ENCODE peak calls at places on chromosomes 12 and 14, in ten cellular contexts. E is H1, Y is GM12892, K is transverse colon, J is spleen, Q is sigmoid colon, S is endothelial cell of umbilical vein, F is prostate gland, L is GM12878, Z is HepG2. W is an unnamed sample.
A peak's percentile ranks its signal among the peaks of the same experiment; 100 is the strongest.

GRCh38 chr14:98728024-98728423 is 544.0 kb downstream of the BCL11B start:
- DNase-seq in E (no peak), Y (no peak), K (no peak), J (no peak), Q (no peak), S (no peak), F (no peak), L (no peak), Z (no peak), W (peak; percentile 20)

GRCh38 chr12:117582135-117582784 is 220.8 kb upstream of the NOS1 start:
- DNase-seq in E (no peak), Y (no peak), K (no peak), J (no peak), Q (no peak), S (no peak), F (peak; percentile 21), L (no peak), Z (no peak), W (no peak)

GRCh38 chr14:102778616-102779351 is 1.5 kb downstream of the TRAF3 start:
- DNase-seq in E (no peak), Y (no peak), K (no peak), J (no peak), Q (no peak), S (peak; percentile 56), F (no peak), L (no peak), Z (no peak), W (no peak)

GRCh38 chr12:56071648-56072047 is 8.3 kb upstream of the ERBB3 start:
- DNase-seq in E (no peak), Y (no peak), K (no peak), J (no peak), Q (peak; percentile 15), S (no peak), F (no peak), L (no peak), Z (peak; percentile 56), W (no peak)

GRCh38 chr14:104187121-104187889 is 48.9 kb downstream of the KIF26A start:
- DNase-seq in E (no peak), Y (peak; percentile 26), K (no peak), J (no peak), Q (no peak), S (no peak), F (no peak), L (no peak), Z (no peak), W (no peak)

GRCh38 chr12:45409966-45410365 is 194.1 kb downstream of the ANO6 start:
- DNase-seq in E (no peak), Y (no peak), K (no peak), J (no peak), Q (no peak), S (no peak), F (no peak), L (no peak), Z (no peak), W (no peak)

GRCh38 chr12:13465641-13466040 is 269.1 kb downstream of the EMP1 start:
- DNase-seq in E (no peak), Y (no peak), K (no peak), J (no peak), Q (no peak), S (no peak), F (no peak), L (no peak), Z (no peak), W (no peak)

GRCh38 chr12:64672925-64673409 is 62.7 kb downstream of the RASSF3 start:
- DNase-seq in E (no peak), Y (no peak), K (peak; percentile 93), J (no peak), Q (peak; percentile 73), S (peak; percentile 87), F (no peak), L (no peak), Z (peak; percentile 76), W (no peak)

GRCh38 chr14:61569783-61570182 is 125.5 kb upstream of the HIF1A start:
- DNase-seq in E (no peak), Y (no peak), K (no peak), J (peak; percentile 86), Q (peak; percentile 76), S (peak; percentile 63), F (no peak), L (no peak), Z (peak; percentile 60), W (peak; percentile 87)
- TF ChIP-seq POLR2AphosphoS5 in E (no peak), Y (no peak), K (no peak), J (peak; percentile 92), Q (peak; percentile 28), S (no peak), F (no peak), L (no peak), Z (no peak), W (peak; percentile 16)

GRCh38 chr12:41185946-41186345 is 2.2 kb upstream of the PDZRN4 start:
- DNase-seq in E (no peak), Y (no peak), K (no peak), J (no peak), Q (no peak), S (no peak), F (no peak), L (no peak), Z (no peak), W (no peak)

GRCh38 chr12:41189395-41190251 is 1.5 kb downstream of the PDZRN4 start:
- DNase-seq in E (no peak), Y (no peak), K (peak; percentile 16), J (no peak), Q (peak; percentile 89), S (peak; percentile 24), F (no peak), L (no peak), Z (no peak), W (no peak)

GRCh38 chr12:41188058-41188840 is at the start of gene PDZRN4:
- DNase-seq in E (no peak), Y (no peak), K (peak; percentile 8), J (peak; percentile 62), Q (peak; percentile 79), S (peak; percentile 12), F (no peak), L (no peak), Z (no peak), W (no peak)

GRCh38 chr12:41188841-41189394 is 798 bp downstream of the PDZRN4 start:
- DNase-seq in E (no peak), Y (no peak), K (no peak), J (peak; percentile 58), Q (no peak), S (no peak), F (no peak), L (no peak), Z (no peak), W (no peak)

DNA sequence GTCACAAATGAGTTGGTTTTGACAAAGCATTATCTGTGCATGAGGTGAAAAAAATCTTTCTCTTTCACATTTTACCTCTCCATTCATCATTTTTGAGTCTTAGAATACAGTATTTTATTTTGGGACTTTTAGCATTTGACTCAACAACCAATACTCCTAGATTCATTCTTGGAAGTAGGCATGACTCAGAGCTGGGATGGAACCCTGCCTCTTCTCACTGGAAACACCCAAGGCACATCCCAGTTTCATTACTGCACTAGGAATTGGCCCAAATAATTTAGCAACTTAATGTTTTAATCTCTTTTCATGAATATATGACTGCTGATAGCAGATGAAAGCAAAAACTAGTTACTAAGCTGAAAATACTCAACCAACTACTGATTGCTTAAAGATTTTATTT is 3.3 kb upstream of the PDZRN4 start:
- DNase-seq in E (no peak), Y (no peak), K (no peak), J (no peak), Q (no peak), S (no peak), F (no peak), L (no peak), Z (no peak), W (no peak)
- TF ChIP-seq POLR2A in E (no peak), Y (no peak), K (no peak), J (no peak), Q (no peak), S (no peak), F (no peak), L (no peak), Z (no peak), W (no peak)

GRCh38 chr12:3589745-3590144 is 98.7 kb downstream of the PRMT8 start:
- DNase-seq in E (no peak), Y (no peak), K (no peak), J (no peak), Q (peak; percentile 15), S (no peak), F (no peak), L (no peak), Z (no peak), W (no peak)

GRCh38 chr12:3592856-3593625 is 102.0 kb downstream of the PRMT8 start:
- DNase-seq in E (no peak), Y (no peak), K (no peak), J (peak; percentile 51), Q (peak; percentile 29), S (no peak), F (no peak), L (no peak), Z (no peak), W (no peak)

GRCh38 chr12:3583656-3584334 is 92.8 kb downstream of the PRMT8 start:
- DNase-seq in E (no peak), Y (no peak), K (no peak), J (no peak), Q (no peak), S (no peak), F (no peak), L (no peak), Z (no peak), W (no peak)

DNA sequence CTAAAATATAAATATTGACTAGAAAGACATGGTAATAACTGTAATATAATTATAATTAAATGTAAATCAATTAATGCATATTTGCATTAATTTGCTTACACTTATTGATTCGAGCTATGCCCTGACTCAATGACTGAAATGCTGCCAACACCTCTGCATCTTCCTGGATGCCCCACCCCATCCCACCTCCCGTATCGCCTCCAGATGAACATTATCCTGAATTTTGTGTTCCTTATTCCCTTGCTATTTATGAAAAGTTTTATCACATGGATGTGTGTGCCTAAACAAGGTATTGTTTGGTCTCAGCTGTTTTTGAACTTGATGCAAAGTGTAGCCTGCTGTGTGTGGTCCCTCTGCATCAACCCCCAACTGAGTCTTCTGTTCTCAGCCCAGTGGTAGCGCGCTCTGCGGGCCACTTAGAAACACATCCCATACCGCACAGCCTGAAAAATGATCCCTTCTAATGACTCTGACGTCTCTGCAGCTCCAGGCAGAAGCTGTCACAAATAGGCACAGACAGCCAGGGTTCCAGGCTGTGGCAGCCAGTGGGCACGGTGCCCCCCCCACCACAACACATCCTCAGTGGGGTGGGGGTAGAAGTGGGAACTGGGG is 96.5 kb downstream of the PRMT8 start:
- DNase-seq in E (no peak), Y (no peak), K (no peak), J (no peak), Q (peak; percentile 40), S (no peak), F (no peak), L (no peak), Z (no peak), W (no peak)
- TF ChIP-seq POLR2AphosphoS5 in E (no peak), Y (no peak), K (no peak), J (no peak), Q (no peak), S (no peak), F (no peak), L (no peak), Z (no peak), W (no peak)

DNA sequence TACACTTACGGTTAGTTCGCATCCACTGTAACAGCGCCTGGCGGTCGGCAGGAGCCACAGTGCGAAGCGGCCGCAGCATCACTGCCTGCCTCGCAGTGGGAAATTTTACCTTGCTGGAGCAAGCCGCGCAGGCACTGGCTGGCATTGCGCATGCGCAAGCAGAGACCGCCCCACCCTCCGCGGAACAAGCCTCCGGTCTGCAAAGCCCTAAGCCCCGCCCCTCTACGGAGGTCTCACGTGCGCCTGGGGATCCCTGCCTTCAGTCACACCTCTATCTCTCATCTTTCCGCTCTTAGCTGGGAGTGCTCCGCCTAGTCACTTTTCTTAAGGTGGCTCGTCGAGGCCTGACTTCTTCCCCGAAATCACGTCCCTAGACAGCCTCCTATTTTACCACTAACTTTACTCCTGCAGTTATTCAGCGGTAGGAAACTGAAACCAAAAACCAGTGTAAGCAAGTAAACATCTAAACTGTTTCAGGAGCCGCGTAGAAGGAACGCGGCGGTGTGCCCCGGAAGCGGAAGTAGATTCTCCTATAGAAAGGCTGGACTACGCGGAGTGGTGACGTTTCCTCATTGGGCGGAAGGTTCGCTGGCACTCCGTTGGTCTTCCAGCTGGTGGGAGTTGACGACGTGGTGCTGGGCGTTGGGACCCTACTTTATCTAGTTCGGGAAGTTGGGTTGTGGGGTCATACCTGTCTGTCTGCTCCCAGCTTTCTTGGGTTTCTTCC is at the start of gene SRP54:
- DNase-seq in E (peak; percentile 98), Y (peak; percentile 74), K (peak; percentile 100), J (peak; percentile 100), Q (peak; percentile 100), S (peak; percentile 98), F (peak; percentile 99), L (peak; percentile 95), Z (peak; percentile 100), W (peak; percentile 99)
- TF ChIP-seq POLR2A in E (peak; percentile 65), Y (peak; percentile 89), K (peak; percentile 95), J (peak; percentile 92), Q (peak; percentile 75), S (peak; percentile 91), F (peak; percentile 99), L (peak; percentile 87), Z (peak; percentile 99), W (no peak)